ENCODE peak calls at places on chromosomes 1 and 21, in four cellular contexts. X is GM23338, W is PC-3, A is SK-N-MC. O is an unnamed sample.

GRCh38 chr21:38869196-38869595 is 63.5 kb downstream of the ETS2 start:
- DNase-seq in W (no peak), X (no peak), A (no peak), O (no peak)

GRCh38 chr21:18275740-18276139 is 31.1 kb downstream of the CHODL start:
- DNase-seq in W (no peak), X (no peak), A (no peak), O (no peak)

GRCh38 chr1:53639251-53639721 is 99.7 kb downstream of the GLIS1 start:
- DNase-seq in W (peak), X (peak), A (no peak), O (peak)

GRCh38 chr1:198903203-198903602 is 264.4 kb downstream of the PTPRC start:
- DNase-seq in W (no peak), A (no peak), X (peak), O (no peak)

GRCh38 chr1:54710841-54711240 is 4.8 kb upstream of the TTC4 start:
- DNase-seq in A (no peak), W (no peak), X (no peak), O (no peak)

GRCh38 chr1:1182491-1183220 is 9.0 kb downstream of the TTLL10 start:
- DNase-seq in W (no peak), A (no peak), X (peak), O (no peak)

GRCh38 chr1:184882649-184883303 is 91.5 kb downstream of the NIBAN1 start:
- DNase-seq in A (no peak), X (peak), W (no peak), O (peak)

GRCh38 chr1:152539901-152540300 is 25.6 kb downstream of the CRCT1 start:
- DNase-seq in X (no peak), A (no peak), W (no peak), O (no peak)

GRCh38 chr1:212135166-212135565 is 99.6 kb downstream of the DTL start:
- DNase-seq in X (no peak), A (no peak), W (no peak), O (no peak)

GRCh38 chr1:82318265-82318664 is 517.5 kb downstream of the ADGRL2 start:
- DNase-seq in A (no peak), X (no peak), W (no peak), O (no peak)

GRCh38 chr1:209808059-209808494 is 2.1 kb upstream of the IRF6 start:
- DNase-seq in A (no peak), X (no peak), W (peak), O (peak)

GRCh38 chr1:7732331-7732730 is 38.8 kb upstream of the VAMP3 start:
- DNase-seq in A (no peak), X (no peak), W (no peak), O (no peak)

GRCh38 chr1:162284206-162284955 is 92.3 kb downstream of the SPATA46 start:
- DNase-seq in X (no peak), A (no peak), W (no peak), O (no peak)

GRCh38 chr1:206415913-206416312 is 54.4 kb upstream of the IKBKE start:
- DNase-seq in W (no peak), X (no peak), A (no peak), O (no peak)

GRCh38 chr1:18973446-18973955 is 17.0 kb upstream of the IFFO2 start:
- DNase-seq in A (no peak), W (no peak), X (no peak), O (no peak)

GRCh38 chr1:85801520-85801919 is 93.3 kb upstream of the ZNHIT6 start:
- DNase-seq in A (no peak), X (no peak), W (peak), O (peak)

GRCh38 chr1:92326681-92327080 is 27.8 kb downstream of the RPAP2 start:
- DNase-seq in A (no peak), X (no peak), W (peak), O (no peak)

GRCh38 chr1:117001254-117001927 is at the start of gene CD101:
- DNase-seq in A (no peak), W (no peak), X (no peak), O (no peak)

GRCh38 chr1:248611883-248612282 is 14.4 kb upstream of the OR2T10 start:
- DNase-seq in W (peak), X (no peak), A (no peak), O (no peak)

GRCh38 chr1:26858160-26858559 is 4.8 kb upstream of the SFN start:
- DNase-seq in A (no peak), W (no peak), X (no peak), O (peak)

GRCh38 chr1:221138516-221138915 is 259.3 kb downstream of the HLX start:
- DNase-seq in X (no peak), A (no peak), W (no peak), O (no peak)

GRCh38 chr1:193062698-193063463 is 3.5 kb downstream of the RO60 start:
- DNase-seq in W (peak), A (no peak), X (no peak), O (peak)

GRCh38 chr1:95584315-95584714 is 350.3 kb downstream of the RWDD3 start:
- DNase-seq in W (no peak), A (no peak), X (no peak), O (no peak)

GRCh38 chr1:41221995-41222991 is 19.8 kb downstream of the SCMH1 start:
- DNase-seq in A (no peak), X (no peak), W (no peak), O (no peak)

GRCh38 chr1:93346472-93346991 is 825 bp downstream of the DR1 start:
- DNase-seq in W (peak), A (no peak), X (peak), O (peak)

GRCh38 chr21:42411197-42411869 is 7.6 kb downstream of the UBASH3A start:
- DNase-seq in A (no peak), W (peak), X (peak), O (no peak)

GRCh38 chr1:125065092-125065820 is 3880.5 kb downstream of the SRGAP2C start:
- DNase-seq in X (no peak), A (no peak), W (no peak), O (no peak)

GRCh38 chr1:241440904-241441303 is 78.7 kb downstream of the FH start:
- DNase-seq in A (no peak), X (no peak), W (no peak), O (no peak)

GRCh38 chr1:5982868-5983267 is 9.4 kb downstream of the NPHP4 start:
- DNase-seq in X (no peak), W (no peak), A (no peak), O (no peak)

GRCh38 chr1:98103617-98104284 is 182.9 kb upstream of the DPYD start:
- DNase-seq in X (peak), A (no peak), W (peak), O (peak)

GRCh38 chr1:98099501-98099900 is 178.7 kb upstream of the DPYD start:
- DNase-seq in A (no peak), W (no peak), X (no peak), O (peak)

GRCh38 chr1:98102369-98103030 is 181.7 kb upstream of the DPYD start:
- DNase-seq in A (no peak), X (no peak), W (peak), O (peak)

GRCh38 chr1:98101364-98101763 is 180.5 kb upstream of the DPYD start:
- DNase-seq in A (no peak), X (no peak), W (no peak), O (no peak)

GRCh38 chr1:98098473-98098872 is 177.6 kb upstream of the DPYD start:
- DNase-seq in X (no peak), A (no peak), W (no peak), O (no peak)
- TF ChIP-seq EZH2 in X (no peak), A (no peak), W (no peak), O (no peak)

DNA sequence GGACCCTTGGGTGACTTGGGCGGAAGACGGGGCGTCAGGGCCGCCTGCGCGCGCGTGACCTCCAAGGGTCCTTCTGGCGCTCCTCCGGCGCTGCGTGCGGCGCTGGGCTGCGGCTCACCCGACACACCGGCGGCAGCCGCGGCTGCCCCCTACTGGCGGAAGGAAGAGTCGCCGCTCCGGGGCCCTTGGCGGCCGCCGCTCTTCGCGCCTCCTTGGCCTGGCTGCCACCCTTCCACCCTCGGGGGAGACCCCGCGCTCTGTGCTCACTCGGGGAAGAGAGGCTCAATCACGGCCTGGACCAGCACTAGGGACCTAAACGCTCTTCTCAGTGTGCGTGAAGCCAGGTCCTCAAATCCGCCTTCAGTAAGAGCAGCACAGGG is 89.7 kb downstream of the DMRTA2 start:
- DNase-seq in W (peak), X (peak), A (no peak), O (peak)
- TF ChIP-seq EZH2 in W (no peak), X (no peak), A (no peak), O (no peak)

GRCh38 chr1:225422033-225422605 is 5.7 kb downstream of the LBR start:
- DNase-seq in X (no peak), W (no peak), A (no peak), O (no peak)

GRCh38 chr1:225424562-225425210 is 3.2 kb downstream of the LBR start:
- DNase-seq in X (no peak), W (peak), A (no peak), O (peak)

GRCh38 chr1:225425211-225425786 is 2.5 kb downstream of the LBR start:
- DNase-seq in W (peak), A (no peak), X (no peak), O (peak)

GRCh38 chr1:225422795-225423517 is 4.9 kb downstream of the LBR start:
- DNase-seq in A (no peak), W (peak), X (no peak), O (no peak)

DNA sequence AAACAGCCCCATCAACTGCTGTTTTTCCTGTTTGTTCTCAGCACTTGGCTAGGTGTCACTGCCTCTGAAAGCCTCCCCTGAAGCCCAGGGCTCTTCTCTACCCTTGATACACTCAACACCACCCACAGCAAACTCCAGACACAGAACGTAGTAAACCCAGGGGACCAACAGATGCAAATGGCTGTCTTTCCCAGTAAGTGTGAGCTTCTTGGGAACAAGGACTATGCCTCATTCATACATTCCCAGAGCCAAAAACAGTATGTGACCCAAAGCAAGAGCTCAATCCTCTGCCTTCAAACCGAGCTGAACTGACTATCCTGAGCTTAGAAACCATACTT is 4.4 kb downstream of the LBR start:
- DNase-seq in A (no peak), W (peak), X (no peak), O (no peak)
- TF ChIP-seq EZH2 in A (no peak), W (no peak), X (no peak), O (no peak)

DNA sequence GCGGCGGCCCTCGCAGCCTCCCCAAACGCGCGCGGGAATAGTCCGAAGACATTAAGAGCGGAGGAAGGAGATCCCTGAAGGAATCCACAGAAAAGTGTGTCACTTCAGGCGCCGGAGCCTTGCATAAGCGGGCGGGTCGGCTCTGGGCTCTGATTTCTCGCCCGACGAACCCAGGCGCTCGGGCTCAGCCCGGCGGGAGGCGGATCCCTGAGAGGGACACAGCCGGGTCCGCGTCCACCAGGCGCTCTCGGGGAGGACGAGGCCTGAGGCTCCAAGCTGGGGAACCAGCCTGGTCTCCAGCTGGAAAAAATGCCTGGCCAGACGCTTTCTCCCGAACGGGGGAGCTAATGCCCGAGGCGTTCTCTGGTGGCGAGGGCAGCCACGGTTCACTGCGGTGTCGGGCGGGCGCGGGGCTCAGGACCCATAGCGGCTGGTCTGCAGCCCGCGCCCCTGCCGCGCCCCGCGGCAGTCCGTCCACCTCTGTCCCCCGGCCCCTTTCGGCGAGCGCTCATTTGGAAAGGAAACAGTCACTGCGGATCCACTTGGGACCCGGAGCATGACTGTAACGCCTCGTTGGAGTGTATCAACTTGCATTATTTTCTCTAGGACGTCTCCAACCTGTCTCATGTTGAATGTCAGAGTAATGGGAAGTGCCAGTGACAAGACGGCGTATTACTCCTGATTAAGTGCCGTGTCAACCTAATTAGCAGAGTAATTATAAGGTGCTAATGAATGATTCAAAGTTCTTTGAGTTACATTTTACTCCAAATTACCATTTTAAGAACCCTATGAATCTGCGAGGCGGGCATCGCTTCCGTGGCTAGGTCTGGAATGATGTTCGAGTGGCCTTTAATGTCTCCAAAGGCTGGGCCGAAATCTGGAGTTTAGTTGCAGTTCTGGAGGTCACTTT is 1.6 kb upstream of the BARHL2 start:
- DNase-seq in W (no peak), X (peak), A (no peak), O (peak)
- TF ChIP-seq EZH2 in W (no peak), X (peak), A (no peak), O (peak)

DNA sequence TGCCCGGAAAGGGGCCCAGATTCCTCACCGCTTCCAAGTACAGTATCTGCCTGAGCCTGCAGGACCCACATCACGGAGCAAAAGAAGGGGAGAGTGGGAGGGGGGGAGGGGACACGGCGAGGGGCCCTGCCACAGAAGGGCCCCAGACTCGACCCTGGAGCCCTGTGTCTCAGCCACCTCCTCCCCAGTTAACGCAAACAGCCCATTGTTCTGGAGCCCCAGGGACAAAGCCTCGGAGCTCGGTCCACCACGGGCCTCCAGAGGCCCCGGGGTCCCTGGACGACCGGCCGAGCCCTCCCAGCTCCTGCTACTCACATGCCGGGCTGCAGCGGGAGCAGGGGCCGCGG is 512 bp downstream of the MEGF6 start:
- DNase-seq in W (no peak), X (peak), A (no peak), O (no peak)
- TF ChIP-seq EZH2 in W (no peak), X (no peak), A (no peak), O (no peak)

GRCh38 chr1:112849967-112850641 is 105.9 kb downstream of the SLC16A1 start:
- DNase-seq in X (peak), W (no peak), A (no peak), O (peak)
- TF ChIP-seq EZH2 in X (no peak), W (no peak), A (no peak), O (no peak)

DNA sequence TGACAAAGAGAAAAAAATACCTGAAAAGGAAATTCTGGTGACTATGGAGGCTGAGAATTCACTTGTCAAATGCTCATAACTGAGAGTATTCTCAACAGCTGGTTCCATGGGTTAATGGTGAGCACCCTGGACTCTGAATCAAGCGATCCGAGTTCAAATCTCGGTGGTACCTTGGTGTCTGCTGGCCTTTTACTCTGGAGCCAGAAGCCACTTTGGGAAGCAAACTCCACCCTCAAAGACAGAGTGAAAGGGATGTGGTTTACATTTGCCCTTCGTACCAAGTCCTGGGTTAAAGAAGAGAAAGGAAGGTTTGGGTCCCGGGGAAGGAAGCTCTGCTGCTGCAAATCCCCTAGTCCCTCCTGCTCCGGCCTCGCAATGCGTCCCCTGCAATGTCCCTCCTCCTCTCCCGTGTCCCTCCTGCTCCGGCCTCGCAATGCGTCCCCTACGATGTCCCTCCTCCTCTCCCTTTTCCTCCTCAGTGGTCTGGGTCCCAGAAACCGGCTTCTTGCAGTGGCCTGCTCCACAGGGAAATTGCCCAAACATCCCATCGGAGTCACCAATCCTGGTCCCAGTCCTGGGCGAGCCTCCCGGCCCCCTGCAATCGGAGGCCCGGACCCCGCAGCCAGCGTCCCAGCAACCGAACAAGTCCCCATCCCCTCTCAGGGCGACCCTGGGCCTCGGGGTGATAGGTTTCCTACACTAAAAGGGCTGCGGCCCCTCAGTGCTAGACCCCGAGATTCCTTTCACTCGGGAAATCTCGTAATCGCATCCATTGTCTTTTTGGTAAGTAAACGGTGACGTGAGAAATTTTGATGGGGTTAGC is 129.4 kb downstream of the PPIAL4G start:
- DNase-seq in W (peak), X (peak), A (no peak), O (peak)
- TF ChIP-seq EZH2 in W (no peak), X (no peak), A (no peak), O (no peak)

O was measured in GM23248.